ENCODE peak calls at places on chromosomes 6 and 20, in seven cellular contexts. S, A, W, V, U, H and Y are unnamed samples.

GRCh38 chr6:168314948-168315347 is 4.6 kb downstream of the DACT2 start:
- DNase-seq in H (no peak), U (peak; percentile 72), W (no peak), V (no peak), A (no peak), S (peak; percentile 89), Y (no peak)

GRCh38 chr6:38436726-38437465 is 202.8 kb downstream of the BTBD9 start:
- DNase-seq in U (peak; percentile 30), S (peak; percentile 56), H (no peak), W (no peak), A (no peak), V (peak; percentile 78), Y (peak; percentile 12)

GRCh38 chr20:3744806-3745685 is 12.6 kb downstream of the HSPA12B start:
- DNase-seq in H (no peak), U (no peak), A (no peak), V (peak; percentile 32), W (peak; percentile 56), S (peak; percentile 23), Y (peak; percentile 4)

GRCh38 chr20:54356726-54357235 is 118.6 kb upstream of the DOK5 start:
- DNase-seq in V (peak; percentile 40), U (no peak), H (no peak), W (no peak), S (no peak), A (no peak), Y (no peak)

GRCh38 chr6:4313044-4313686 is 177.8 kb upstream of the ECI2 start:
- DNase-seq in A (no peak), S (peak; percentile 98), H (peak; percentile 55), V (peak; percentile 92), W (no peak), U (peak; percentile 96), Y (peak; percentile 88)

GRCh38 chr6:46010771-46011170 is 4.9 kb downstream of the CLIC5 start:
- DNase-seq in V (peak; percentile 9), S (no peak), H (no peak), A (no peak), U (no peak), W (no peak), Y (no peak)

GRCh38 chr20:33524261-33524660 is 34.4 kb downstream of the CBFA2T2 start:
- DNase-seq in U (peak; percentile 25), V (no peak), H (no peak), A (no peak), W (no peak), S (no peak), Y (peak; percentile 68)

GRCh38 chr20:17505664-17506517 is 25.3 kb downstream of the BFSP1 start:
- DNase-seq in V (peak; percentile 70), H (no peak), S (peak; percentile 35), W (no peak), A (no peak), U (peak; percentile 45), Y (no peak)

GRCh38 chr20:59997886-59998285 is 39.7 kb downstream of the CDH26 start:
- DNase-seq in V (no peak), U (no peak), W (no peak), A (no peak), S (no peak), H (no peak), Y (no peak)

GRCh38 chr6:109690373-109690739 is 646 bp downstream of the AK9 start:
- DNase-seq in H (no peak), U (no peak), S (no peak), A (no peak), V (no peak), W (peak; percentile 34), Y (no peak)

GRCh38 chr6:88920088-88920487 is 43.3 kb downstream of the RNGTT start:
- DNase-seq in U (no peak), A (no peak), H (no peak), S (no peak), W (no peak), V (no peak), Y (no peak)

GRCh38 chr6:88921734-88922133 is 41.7 kb downstream of the RNGTT start:
- DNase-seq in W (no peak), U (no peak), S (no peak), V (no peak), A (no peak), H (no peak), Y (no peak)

GRCh38 chr6:88916615-88917198 is 46.7 kb downstream of the RNGTT start:
- DNase-seq in W (no peak), S (no peak), A (no peak), V (no peak), H (no peak), U (no peak), Y (no peak)

GRCh38 chr6:88920777-88921728 is 42.4 kb downstream of the RNGTT start:
- DNase-seq in W (no peak), H (no peak), U (peak; percentile 60), V (no peak), A (no peak), S (peak; percentile 28), Y (no peak)

DNA sequence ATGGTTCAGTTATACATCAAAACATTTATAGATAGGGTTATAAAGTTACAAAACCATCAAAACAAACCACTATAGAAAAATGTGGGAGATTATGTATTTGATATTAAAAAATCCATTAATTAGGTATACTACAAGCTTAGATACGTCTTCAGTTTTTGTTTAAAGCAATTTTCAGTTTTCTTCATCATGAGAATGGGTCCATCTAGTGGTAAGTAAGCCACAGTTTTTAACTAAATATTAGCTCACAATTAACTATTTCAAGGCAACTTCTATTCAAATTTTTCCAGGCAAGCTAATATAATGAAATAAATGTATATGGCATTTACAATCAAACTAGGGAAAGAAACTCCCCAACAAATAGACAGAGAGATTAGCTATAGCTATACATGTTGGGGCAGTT is 44.4 kb downstream of the RNGTT start:
- DNase-seq in U (peak; percentile 25), S (peak; percentile 11), H (no peak), V (peak; percentile 18), A (no peak), W (no peak), Y (no peak)
- TF ChIP-seq CTCF in U (peak; percentile 35), S (peak; percentile 38), H (peak; percentile 33), V (peak; percentile 32), A (no peak), W (no peak), Y (no peak)

GRCh38 chr6:114142256-114142655 is 171.3 kb upstream of the HDAC2 start:
- DNase-seq in V (peak; percentile 15), U (no peak), H (no peak), S (no peak), W (no peak), A (no peak), Y (no peak)

GRCh38 chr6:114140416-114140815 is 169.5 kb upstream of the HDAC2 start:
- DNase-seq in S (no peak), W (no peak), H (no peak), V (peak; percentile 34), U (no peak), A (no peak), Y (no peak)

GRCh38 chr6:114144887-114145851 is 174.2 kb upstream of the HDAC2 start:
- DNase-seq in U (no peak), S (no peak), W (no peak), H (no peak), V (no peak), A (no peak), Y (no peak)
- H3K4me3 ChIP-seq in U (no peak overlapping the region), S (no peak overlapping the region), W (no peak overlapping the region), H (no peak overlapping the region), V (no peak overlapping the region), A (no peak overlapping the region), Y (no peak overlapping the region)

GRCh38 chr6:41941280-41942044 is at the start of gene CCND3:
- DNase-seq in U (peak; percentile 82), H (peak; percentile 75), V (no peak), W (peak; percentile 92), A (peak; percentile 88), S (peak; percentile 93), Y (peak; percentile 57)
- TF ChIP-seq CTCF in U (no peak), H (no peak), V (no peak), W (no peak), A (no peak), S (no peak), Y (no peak)

GRCh38 chr20:40771848-40772247 is 82.8 kb upstream of the MAFB start:
- DNase-seq in S (no peak), U (no peak), W (no peak), H (no peak), V (no peak), A (no peak), Y (no peak)
- H3K4me3 ChIP-seq in S (no peak overlapping the region), U (no peak overlapping the region), W (no peak overlapping the region), H (no peak overlapping the region), V (no peak overlapping the region), A (no peak overlapping the region), Y (no peak overlapping the region)

GRCh38 chr6:25332671-25333071 is 53.5 kb downstream of the CARMIL1 start:
- DNase-seq in W (no peak), S (no peak), U (no peak), A (no peak), V (no peak), H (no peak), Y (no peak)
- TF ChIP-seq CTCF in W (no peak), S (no peak), U (no peak), A (no peak), V (no peak), H (no peak), Y (no peak)

GRCh38 chr6:106522557-106522956 is 106.7 kb downstream of the RTN4IP1 start:
- DNase-seq in S (no peak), U (no peak), H (no peak), A (peak; percentile 63), V (no peak), W (no peak), Y (no peak)
- H3K4me3 ChIP-seq in S (no peak overlapping the region), U (no peak overlapping the region), H (no peak overlapping the region), A (peak overlapping the region; percentile 45), V (no peak overlapping the region), W (no peak overlapping the region), Y (no peak overlapping the region)

GRCh38 chr20:58651548-58651822 is 402 bp downstream of the STX16 start:
- DNase-seq in W (no peak), A (no peak), H (no peak), U (no peak), S (no peak), V (no peak), Y (no peak)

GRCh38 chr20:58651823-58652605 is 931 bp downstream of the STX16 start:
- DNase-seq in H (no peak), S (peak; percentile 80), V (peak; percentile 72), A (peak; percentile 67), U (peak; percentile 69), W (no peak), Y (no peak)

GRCh38 chr20:58649288-58650180 is 1.5 kb upstream of the STX16 start:
- DNase-seq in S (no peak), A (no peak), V (no peak), H (no peak), W (no peak), U (no peak), Y (no peak)

GRCh38 chr20:58650776-58651547 is at the start of gene STX16:
- DNase-seq in V (peak; percentile 92), H (peak; percentile 86), S (peak; percentile 96), U (peak; percentile 92), W (peak; percentile 87), A (peak; percentile 92), Y (peak; percentile 75)

DNA sequence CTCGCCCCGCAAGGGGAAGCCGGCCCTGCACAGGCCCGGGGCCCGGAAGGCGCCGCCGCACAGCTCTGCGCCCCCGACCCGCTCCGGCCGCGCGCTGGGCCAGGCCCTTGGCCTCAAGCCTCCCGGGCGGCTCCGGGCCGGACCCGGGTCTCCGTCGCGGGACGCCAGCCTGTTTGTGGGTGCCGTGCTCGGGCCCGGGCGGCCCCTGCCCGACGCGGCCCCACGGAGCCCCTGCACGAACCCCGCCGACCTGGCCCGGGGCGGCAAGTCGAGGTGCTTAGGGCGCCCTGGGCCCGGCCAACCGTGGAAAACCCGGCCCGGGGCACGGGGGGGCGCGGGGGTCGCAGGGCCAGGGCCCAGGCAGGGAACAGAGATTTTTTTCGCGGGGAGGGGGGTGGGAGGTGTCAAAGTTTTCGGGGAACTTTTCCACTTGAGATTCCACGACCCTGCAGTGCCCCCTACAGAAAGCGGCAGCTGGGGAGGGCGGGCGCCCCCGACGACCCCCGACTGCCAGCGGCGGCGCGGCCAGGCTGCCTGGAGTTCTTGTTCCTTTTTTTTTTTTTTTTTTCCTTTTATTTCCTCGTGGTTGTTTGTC is 805 bp upstream of the STX16 start:
- DNase-seq in H (no peak), A (no peak), U (peak; percentile 30), W (peak; percentile 57), V (no peak), S (no peak), Y (no peak)
- TF ChIP-seq CTCF in H (no peak), A (no peak), U (no peak), W (no peak), V (no peak), S (no peak), Y (no peak)